ENCODE peak calls at places on chromosomes 5 and 9, in nine cellular contexts. D is glomerular endothelial cell; C is fibroblast of mammary gland; H is endothelial cell; Z is A549; V is islet precursor cell; E is hypothalamus; B is CD8-positive, alpha-beta T cell; A is activated naive CD4-positive, alpha-beta T cell treated with Interleukin-2 at 50 U/mL for 16 hours. M is an unnamed sample.
A peak's percentile ranks its signal among the peaks of the same experiment; 100 is the strongest.

GRCh38 chr5:143115381-143115780 is 288.1 kb downstream of the NR3C1 start:
- DNase-seq in D (no peak), C (no peak), H (no peak), Z (no peak), V (no peak), E (no peak), B (no peak), A (no peak), M (no peak)

GRCh38 chr5:124677376-124677998 is 69.0 kb downstream of the ZNF608 start:
- DNase-seq in D (no peak), C (no peak), H (no peak), Z (no peak), V (no peak), E (peak; percentile 18), B (no peak), A (no peak), M (no peak)

GRCh38 chr5:128470663-128471062 is 67.4 kb downstream of the FBN2 start:
- DNase-seq in D (no peak), C (peak; percentile 11), H (no peak), Z (no peak), V (no peak), E (no peak), B (no peak), A (no peak), M (no peak)

GRCh38 chr5:35125746-35126145 is 78.0 kb upstream of the AGXT2 start:
- DNase-seq in D (no peak), C (no peak), H (no peak), Z (no peak), V (no peak), E (no peak), B (no peak), A (no peak), M (no peak)

GRCh38 chr5:72472666-72473422 is 34.4 kb downstream of the ZNF366 start:
- DNase-seq in D (no peak), C (no peak), H (no peak), Z (no peak), V (no peak), E (no peak), B (no peak), A (no peak), M (peak; percentile 68)

GRCh38 chr5:98907951-98908350 is 20.9 kb downstream of the CHD1 start:
- DNase-seq in D (no peak), C (no peak), H (no peak), Z (no peak), V (no peak), E (no peak), B (no peak), A (no peak), M (no peak)

GRCh38 chr9:92299116-92299515 is 5.6 kb upstream of the IARS1 start:
- DNase-seq in D (no peak), C (no peak), H (no peak), Z (no peak), V (no peak), E (no peak), B (no peak), A (no peak), M (no peak)

GRCh38 chr9:132597073-132597775 is 14.8 kb downstream of the BARHL1 start:
- DNase-seq in D (no peak), C (peak; percentile 16), H (no peak), Z (no peak), V (no peak), E (peak; percentile 33), B (no peak), A (no peak), M (peak; percentile 75)

GRCh38 chr5:112968411-112969106 is 8.0 kb upstream of the DCP2 start:
- DNase-seq in D (no peak), C (no peak), H (no peak), Z (no peak), V (no peak), E (no peak), B (no peak), A (no peak), M (no peak)

GRCh38 chr5:151700816-151701215 is 14.1 kb upstream of the SPARC start:
- DNase-seq in D (no peak), C (no peak), H (no peak), Z (no peak), V (peak; percentile 21), E (no peak), B (no peak), A (no peak), M (no peak)

GRCh38 chr9:78533500-78533899 is 236.6 kb downstream of the PSAT1 start:
- DNase-seq in D (no peak), C (no peak), H (no peak), Z (no peak), V (no peak), E (no peak), B (no peak), A (no peak), M (no peak)

GRCh38 chr9:21728781-21729180 is 73.7 kb upstream of the MTAP start:
- DNase-seq in D (no peak), C (peak; percentile 78), H (no peak), Z (no peak), V (no peak), E (no peak), B (no peak), A (no peak), M (no peak)

GRCh38 chr9:129832957-129833356 is 2.1 kb downstream of the C9orf78 start:
- DNase-seq in D (no peak), C (peak; percentile 35), H (no peak), Z (no peak), V (no peak), E (no peak), B (no peak), A (no peak), M (no peak)

GRCh38 chr5:44365351-44365750 is 23.9 kb downstream of the FGF10 start:
- DNase-seq in D (no peak), C (peak; percentile 78), H (no peak), Z (no peak), V (no peak), E (no peak), B (no peak), A (no peak), M (no peak)